ENCODE peak calls at places on chromosomes 4 and X, in nine cellular contexts. W is Karpas-422; D is IMR-90; A is lower lobe of right lung; I is naive thymus-derived CD4-positive, alpha-beta T cell; Y is Peyer's patch; S is mesenchymal stem cell; R is transverse colon; M is CD8-positive, alpha-beta memory T cell. X is an unnamed sample.

GRCh38 chr4:183733181-183733580 is 74.1 kb downstream of the TRAPPC11 start:
- DNase-seq in W (no peak), D (no peak), A (no peak), I (no peak), Y (no peak), S (no peak), R (no peak), M (no peak), X (no peak)

GRCh38 chrX:54530358-54530900 is 410 bp downstream of the GNL3L start:
- DNase-seq in W (no peak), D (no peak), A (no peak), I (no peak), Y (no peak), S (no peak), R (no peak), M (no peak), X (no peak)

GRCh38 chr4:122728781-122729330 is 3.6 kb upstream of the BBS12 start:
- DNase-seq in W (no peak), D (no peak), A (no peak), I (no peak), Y (no peak), S (no peak), R (no peak), M (no peak), X (no peak)

GRCh38 chr4:153427363-153428071 is 38.6 kb upstream of the TMEM131L start:
- DNase-seq in W (no peak), D (peak; percentile 56), A (no peak), I (no peak), Y (no peak), S (no peak), R (no peak), M (no peak), X (no peak)

GRCh38 chrX:53087378-53087777 is 5.2 kb downstream of the TSPYL2 start:
- DNase-seq in W (no peak), D (no peak), A (no peak), I (no peak), Y (no peak), S (no peak), R (no peak), M (no peak), X (peak; percentile 38)

GRCh38 chr4:62806786-62807185 is 1602.5 kb downstream of the TECRL start:
- DNase-seq in W (no peak), D (no peak), A (no peak), I (no peak), Y (no peak), S (no peak), R (peak; percentile 19), M (no peak), X (no peak)

GRCh38 chrX:2183193-2183725 is 317.5 kb downstream of the DHRSX start:
- DNase-seq in W (no peak), D (no peak), A (no peak), I (no peak), Y (no peak), S (no peak), R (no peak), M (no peak), X (no peak)

GRCh38 chrX:2692221-2693122 is 1.4 kb downstream of the CD99 start:
- DNase-seq in W (peak; percentile 50), D (peak; percentile 58), A (peak; percentile 62), I (no peak), Y (no peak), S (no peak), R (peak; percentile 27), M (no peak), X (no peak)

GRCh38 chrX:24702362-24703184 is 8.9 kb downstream of the POLA1 start:
- DNase-seq in W (no peak), D (no peak), A (no peak), I (no peak), Y (no peak), S (no peak), R (no peak), M (no peak), X (no peak)

GRCh38 chr4:89619230-89619962 is 217.6 kb downstream of the SNCA start:
- DNase-seq in W (no peak), D (no peak), A (no peak), I (peak; percentile 18), Y (no peak), S (peak; percentile 17), R (no peak), M (no peak), X (no peak)

GRCh38 chrX:37926700-37927099 is 79.3 kb upstream of the DYNLT3 start:
- DNase-seq in W (peak; percentile 81), D (peak; percentile 41), A (no peak), I (peak; percentile 24), Y (no peak), S (peak; percentile 40), R (no peak), M (no peak), X (no peak)

GRCh38 chr4:81426770-81427604 is 44.7 kb downstream of the RASGEF1B start:
- DNase-seq in W (no peak), D (peak; percentile 34), A (no peak), I (no peak), Y (no peak), S (no peak), R (no peak), M (no peak), X (no peak)

GRCh38 chr4:7814451-7814850 is 125.2 kb downstream of the AFAP1 start:
- DNase-seq in W (no peak), D (no peak), A (no peak), I (no peak), Y (no peak), S (no peak), R (no peak), M (no peak), X (no peak)

GRCh38 chr4:7817877-7818675 is 121.6 kb downstream of the AFAP1 start:
- DNase-seq in W (no peak), D (peak; percentile 58), A (no peak), I (no peak), Y (no peak), S (no peak), R (no peak), M (no peak), X (no peak)

GRCh38 chr4:7815562-7815961 is 124.1 kb downstream of the AFAP1 start:
- DNase-seq in W (no peak), D (peak; percentile 87), A (no peak), I (no peak), Y (no peak), S (peak; percentile 92), R (no peak), M (no peak), X (no peak)

GRCh38 chr4:7816771-7817170 is 122.9 kb downstream of the AFAP1 start:
- DNase-seq in W (no peak), D (no peak), A (no peak), I (no peak), Y (no peak), S (no peak), R (no peak), M (no peak), X (no peak)

GRCh38 chr4:7815981-7816380 is 123.7 kb downstream of the AFAP1 start:
- DNase-seq in W (no peak), D (no peak), A (no peak), I (no peak), Y (no peak), S (no peak), R (no peak), M (no peak), X (no peak)
- H3K4me1 ChIP-seq in W (no peaks in the 10 kb centered on the region), D (peaks cover 40% of the 10 kb centered on the region), A (peaks cover 17% of the 10 kb centered on the region), I (no peaks in the 10 kb centered on the region), Y (no peaks in the 10 kb centered on the region), S (peaks cover 16% of the 10 kb centered on the region), R (peaks cover 6% of the 10 kb centered on the region), M (no peaks in the 10 kb centered on the region), X (no peaks in the 10 kb centered on the region)

DNA sequence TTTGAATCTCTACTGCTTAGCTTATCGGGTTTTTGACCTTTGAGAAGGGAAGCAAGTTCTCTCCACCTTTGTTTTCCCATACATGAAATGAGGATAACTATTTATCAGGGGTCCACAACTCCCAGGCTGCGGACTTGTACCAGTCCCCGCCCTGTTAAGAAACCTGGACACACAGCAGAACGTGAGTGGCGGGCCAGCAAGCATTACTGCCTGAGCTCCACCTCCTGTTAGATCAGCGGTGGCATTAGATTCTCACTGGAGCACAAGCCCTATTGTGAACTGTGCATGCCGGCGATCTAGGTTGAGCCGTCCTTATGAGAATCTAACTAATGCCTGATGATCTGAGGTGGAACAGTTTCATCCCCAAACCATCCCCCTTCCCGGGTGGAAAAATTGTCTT is 579.5 kb downstream of the GALNTL6 start:
- DNase-seq in W (no peak), D (no peak), A (no peak), I (no peak), Y (no peak), S (no peak), R (no peak), M (no peak), X (no peak)
- H3K4me3 ChIP-seq in W (no peak overlapping the region), D (no peak overlapping the region), A (no peak overlapping the region), I (no peak overlapping the region), Y (no peak overlapping the region), S (no peak overlapping the region), R (no peak overlapping the region), M (no peak overlapping the region), X (no peak overlapping the region)

DNA sequence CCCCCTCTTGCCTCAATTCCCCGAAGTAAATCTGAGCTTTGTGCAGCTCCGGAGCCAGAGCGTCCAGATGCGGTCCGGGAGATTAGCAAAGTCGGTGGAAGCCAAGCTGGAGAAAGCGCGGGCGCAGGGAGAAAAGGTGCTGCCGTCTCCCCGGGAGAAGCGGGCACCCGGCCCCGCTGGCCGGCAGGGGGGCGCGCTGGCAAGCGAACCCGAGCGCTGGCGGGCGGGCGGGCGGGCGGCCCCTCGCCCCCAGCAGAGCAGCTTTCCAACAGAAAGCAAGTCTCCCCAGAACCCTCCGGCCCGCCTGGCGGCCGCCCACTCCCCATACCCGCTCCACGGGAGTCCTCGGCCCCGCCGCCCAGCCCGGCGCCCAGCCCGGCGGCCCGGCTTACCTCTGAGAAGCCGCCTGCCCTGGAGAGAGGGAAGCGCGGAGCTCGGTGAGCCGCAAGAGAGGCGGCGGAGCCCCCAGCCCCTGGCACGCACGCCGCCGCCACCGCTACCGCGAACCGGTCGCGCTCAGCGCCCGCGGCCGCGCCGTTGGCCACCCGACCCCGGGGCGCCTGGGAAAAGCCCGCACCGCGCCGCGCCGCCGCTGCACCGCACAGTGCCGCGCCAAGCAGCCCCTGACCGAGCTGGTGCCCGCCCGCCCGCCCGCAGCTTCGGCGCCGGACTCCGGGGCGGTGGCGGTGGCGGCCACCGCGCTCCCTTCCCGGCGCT is 529 bp upstream of the CITED1 start:
- DNase-seq in W (no peak), D (no peak), A (no peak), I (no peak), Y (no peak), S (peak; percentile 13), R (no peak), M (no peak), X (no peak)
- H3K27me3 ChIP-seq in W (no peaks in the 10 kb centered on the region), D (peaks cover 82% of the 10 kb centered on the region), A (peaks cover 28% of the 10 kb centered on the region), I (no peaks in the 10 kb centered on the region), Y (no peaks in the 10 kb centered on the region), S (peaks cover 91% of the 10 kb centered on the region), R (peaks cover 49% of the 10 kb centered on the region), M (peaks cover 23% of the 10 kb centered on the region), X (peaks cover 15% of the 10 kb centered on the region)

DNA sequence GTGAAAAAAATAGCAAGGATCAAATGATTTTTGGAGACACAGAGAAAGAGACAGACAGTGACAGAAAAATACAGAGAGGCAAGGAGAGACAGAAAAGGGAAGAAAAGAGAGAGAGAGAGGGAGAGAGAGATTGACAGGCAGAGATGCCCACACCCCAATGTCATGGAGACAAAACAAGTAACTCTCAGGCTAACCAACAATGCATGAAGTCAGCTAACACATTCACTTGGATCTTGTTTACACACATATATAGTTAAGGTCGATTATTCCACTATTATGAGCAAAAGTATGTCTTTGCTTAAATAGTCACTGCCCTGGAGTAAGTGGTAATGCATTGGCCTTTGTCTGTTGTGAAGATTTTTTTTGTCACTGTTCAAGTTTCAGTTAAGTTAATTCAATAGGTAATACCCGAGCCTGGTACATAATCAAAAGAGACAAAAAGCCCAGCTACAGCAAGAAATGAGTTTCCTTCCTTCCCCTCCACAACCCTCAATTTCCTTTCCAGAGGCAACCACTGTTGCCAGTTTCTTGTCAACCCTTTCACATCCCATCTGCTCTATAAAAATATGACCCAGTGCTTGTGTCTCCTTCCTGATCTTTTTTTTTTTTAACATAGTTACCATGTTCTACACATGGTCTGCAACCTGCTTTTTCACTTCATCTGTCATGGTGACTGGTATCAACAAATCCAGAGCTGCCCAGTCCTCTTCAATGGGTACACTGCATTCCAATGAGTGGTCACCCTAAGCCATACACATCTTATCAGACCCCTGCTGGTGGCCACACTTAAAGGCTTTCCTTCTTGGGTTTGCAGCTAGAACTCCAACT is 52.1 kb downstream of the PROM1 start:
- DNase-seq in W (no peak), D (no peak), A (no peak), I (no peak), Y (no peak), S (no peak), R (no peak), M (no peak), X (no peak)
- H3K4me1 ChIP-seq in W (peaks cover 4% of the 10 kb centered on the region), D (peaks cover 4% of the 10 kb centered on the region), A (peaks cover 9% of the 10 kb centered on the region), I (no peaks in the 10 kb centered on the region), Y (no peaks in the 10 kb centered on the region), S (peaks cover 4% of the 10 kb centered on the region), R (no peaks in the 10 kb centered on the region), M (no peaks in the 10 kb centered on the region), X (no peaks in the 10 kb centered on the region)

X was measured in CD8-positive, alpha-beta T cell.